ENCODE peak calls at places on chromosome 2, in ten cellular contexts. One of them, this sample, is unnamed.

GRCh38 chr2:240136671-240137292 is 677 bp upstream of the COPS9 start:
- DNase-seq in endodermal cell: peak
- DNase-seq in cardiac fibroblast: no peak
- DNase-seq in AG09309: no peak
- DNase-seq in GM23248: no peak
- DNase-seq in psoas muscle: no peak
- DNase-seq in heart left ventricle: no peak
- DNase-seq in body of pancreas: peak
- DNase-seq in fibroblast of mammary gland: no peak
- DNase-seq in choroid plexus epithelial cell: no peak
- DNase-seq in this sample: no peak

GRCh38 chr2:233037078-233037477 is 4.6 kb downstream of the NEU2 start:
- DNase-seq in heart left ventricle: no peak
- DNase-seq in body of pancreas: no peak
- DNase-seq in choroid plexus epithelial cell: peak
- DNase-seq in endodermal cell: no peak
- DNase-seq in AG09309: peak
- DNase-seq in GM23248: peak
- DNase-seq in fibroblast of mammary gland: peak
- DNase-seq in psoas muscle: no peak
- DNase-seq in cardiac fibroblast: peak
- DNase-seq in this sample: no peak

GRCh38 chr2:170253721-170254230 is 75.8 kb downstream of the MYO3B start:
- DNase-seq in fibroblast of mammary gland: no peak
- DNase-seq in cardiac fibroblast: no peak
- DNase-seq in heart left ventricle: no peak
- DNase-seq in psoas muscle: no peak
- DNase-seq in body of pancreas: no peak
- DNase-seq in AG09309: no peak
- DNase-seq in endodermal cell: peak
- DNase-seq in GM23248: no peak
- DNase-seq in choroid plexus epithelial cell: no peak
- DNase-seq in this sample: no peak

GRCh38 chr2:196369967-196370366 is 198.6 kb upstream of the STK17B start:
- DNase-seq in psoas muscle: no peak
- DNase-seq in heart left ventricle: no peak
- DNase-seq in choroid plexus epithelial cell: no peak
- DNase-seq in GM23248: no peak
- DNase-seq in endodermal cell: no peak
- DNase-seq in body of pancreas: no peak
- DNase-seq in fibroblast of mammary gland: no peak
- DNase-seq in cardiac fibroblast: no peak
- DNase-seq in AG09309: no peak
- DNase-seq in this sample: no peak

GRCh38 chr2:18219676-18220075 is 340.8 kb downstream of the RDH14 start:
- DNase-seq in cardiac fibroblast: peak
- DNase-seq in AG09309: no peak
- DNase-seq in heart left ventricle: no peak
- DNase-seq in body of pancreas: no peak
- DNase-seq in psoas muscle: no peak
- DNase-seq in fibroblast of mammary gland: peak
- DNase-seq in GM23248: peak
- DNase-seq in choroid plexus epithelial cell: peak
- DNase-seq in endodermal cell: no peak
- DNase-seq in this sample: no peak

GRCh38 chr2:80322337-80322920 is 17.9 kb upstream of the LRRTM1 start:
- DNase-seq in endodermal cell: peak
- DNase-seq in psoas muscle: no peak
- DNase-seq in body of pancreas: no peak
- DNase-seq in AG09309: no peak
- DNase-seq in heart left ventricle: no peak
- DNase-seq in cardiac fibroblast: no peak
- DNase-seq in GM23248: no peak
- DNase-seq in choroid plexus epithelial cell: no peak
- DNase-seq in fibroblast of mammary gland: no peak
- DNase-seq in this sample: no peak

GRCh38 chr2:186135697-186136096 is 350.4 kb upstream of the ZC3H15 start:
- DNase-seq in AG09309: peak
- DNase-seq in heart left ventricle: no peak
- DNase-seq in endodermal cell: no peak
- DNase-seq in fibroblast of mammary gland: peak
- DNase-seq in choroid plexus epithelial cell: peak
- DNase-seq in body of pancreas: no peak
- DNase-seq in psoas muscle: no peak
- DNase-seq in cardiac fibroblast: no peak
- DNase-seq in GM23248: peak
- DNase-seq in this sample: peak

GRCh38 chr2:98507940-98508689 is 63.5 kb downstream of the INPP4A start:
- DNase-seq in body of pancreas: no peak
- DNase-seq in choroid plexus epithelial cell: peak
- DNase-seq in GM23248: no peak
- DNase-seq in psoas muscle: peak
- DNase-seq in fibroblast of mammary gland: peak
- DNase-seq in heart left ventricle: peak
- DNase-seq in endodermal cell: no peak
- DNase-seq in AG09309: no peak
- DNase-seq in cardiac fibroblast: peak
- DNase-seq in this sample: no peak

GRCh38 chr2:75053484-75054112 is 95.2 kb downstream of the POLE4 start:
- DNase-seq in body of pancreas: peak
- DNase-seq in fibroblast of mammary gland: no peak
- DNase-seq in AG09309: no peak
- DNase-seq in cardiac fibroblast: peak
- DNase-seq in psoas muscle: no peak
- DNase-seq in choroid plexus epithelial cell: peak
- DNase-seq in endodermal cell: peak
- DNase-seq in heart left ventricle: no peak
- DNase-seq in GM23248: peak
- DNase-seq in this sample: no peak

GRCh38 chr2:217714268-217714643 is 288.5 kb downstream of the TNS1 start:
- DNase-seq in cardiac fibroblast: peak
- DNase-seq in fibroblast of mammary gland: no peak
- DNase-seq in psoas muscle: peak
- DNase-seq in AG09309: no peak
- DNase-seq in heart left ventricle: peak
- DNase-seq in choroid plexus epithelial cell: peak
- DNase-seq in endodermal cell: peak
- DNase-seq in body of pancreas: peak
- DNase-seq in GM23248: peak
- DNase-seq in this sample: no peak

GRCh38 chr2:37877457-37878315 is 47.4 kb upstream of the RMDN2 start:
- DNase-seq in GM23248: peak
- DNase-seq in psoas muscle: no peak
- DNase-seq in endodermal cell: no peak
- DNase-seq in cardiac fibroblast: peak
- DNase-seq in fibroblast of mammary gland: peak
- DNase-seq in heart left ventricle: no peak
- DNase-seq in AG09309: no peak
- DNase-seq in choroid plexus epithelial cell: peak
- DNase-seq in body of pancreas: no peak
- DNase-seq in this sample: no peak

GRCh38 chr2:182594286-182594685 is 121.8 kb upstream of the DNAJC10 start:
- DNase-seq in psoas muscle: no peak
- DNase-seq in endodermal cell: no peak
- DNase-seq in body of pancreas: no peak
- DNase-seq in fibroblast of mammary gland: peak
- DNase-seq in choroid plexus epithelial cell: peak
- DNase-seq in cardiac fibroblast: peak
- DNase-seq in GM23248: peak
- DNase-seq in heart left ventricle: no peak
- DNase-seq in AG09309: peak
- DNase-seq in this sample: peak

GRCh38 chr2:121860033-121860810 is 104.8 kb downstream of the TSN start:
- DNase-seq in fibroblast of mammary gland: peak
- DNase-seq in choroid plexus epithelial cell: peak
- DNase-seq in GM23248: peak
- DNase-seq in body of pancreas: no peak
- DNase-seq in endodermal cell: no peak
- DNase-seq in cardiac fibroblast: peak
- DNase-seq in psoas muscle: no peak
- DNase-seq in heart left ventricle: no peak
- DNase-seq in AG09309: peak
- DNase-seq in this sample: peak

GRCh38 chr2:78541451-78542267 is 483.8 kb upstream of the REG3G start:
- DNase-seq in endodermal cell: peak
- DNase-seq in choroid plexus epithelial cell: no peak
- DNase-seq in fibroblast of mammary gland: no peak
- DNase-seq in body of pancreas: no peak
- DNase-seq in AG09309: no peak
- DNase-seq in cardiac fibroblast: no peak
- DNase-seq in heart left ventricle: no peak
- DNase-seq in GM23248: no peak
- DNase-seq in psoas muscle: no peak
- DNase-seq in this sample: no peak

GRCh38 chr2:181586569-181587076 is 70.3 kb downstream of the CERKL start:
- DNase-seq in GM23248: no peak
- DNase-seq in choroid plexus epithelial cell: no peak
- DNase-seq in psoas muscle: no peak
- DNase-seq in endodermal cell: no peak
- DNase-seq in AG09309: no peak
- DNase-seq in body of pancreas: peak
- DNase-seq in cardiac fibroblast: no peak
- DNase-seq in fibroblast of mammary gland: no peak
- DNase-seq in heart left ventricle: no peak
- DNase-seq in this sample: no peak

GRCh38 chr2:62354771-62355550 is 151.0 kb downstream of the TMEM17 start:
- DNase-seq in heart left ventricle: no peak
- DNase-seq in cardiac fibroblast: no peak
- DNase-seq in GM23248: no peak
- DNase-seq in AG09309: no peak
- DNase-seq in psoas muscle: no peak
- DNase-seq in endodermal cell: peak
- DNase-seq in body of pancreas: no peak
- DNase-seq in fibroblast of mammary gland: peak
- DNase-seq in choroid plexus epithelial cell: no peak
- DNase-seq in this sample: no peak
- H3K4me3 ChIP-seq in heart left ventricle: no peak
- H3K4me3 ChIP-seq in cardiac fibroblast: no peak
- H3K4me3 ChIP-seq in GM23248: no peak
- H3K4me3 ChIP-seq in AG09309: no peak
- H3K4me3 ChIP-seq in psoas muscle: no peak
- H3K4me3 ChIP-seq in endodermal cell: no peak
- H3K4me3 ChIP-seq in body of pancreas: no peak
- H3K4me3 ChIP-seq in fibroblast of mammary gland: no peak
- H3K4me3 ChIP-seq in choroid plexus epithelial cell: no peak
- H3K4me3 ChIP-seq in this sample: no peak

DNA sequence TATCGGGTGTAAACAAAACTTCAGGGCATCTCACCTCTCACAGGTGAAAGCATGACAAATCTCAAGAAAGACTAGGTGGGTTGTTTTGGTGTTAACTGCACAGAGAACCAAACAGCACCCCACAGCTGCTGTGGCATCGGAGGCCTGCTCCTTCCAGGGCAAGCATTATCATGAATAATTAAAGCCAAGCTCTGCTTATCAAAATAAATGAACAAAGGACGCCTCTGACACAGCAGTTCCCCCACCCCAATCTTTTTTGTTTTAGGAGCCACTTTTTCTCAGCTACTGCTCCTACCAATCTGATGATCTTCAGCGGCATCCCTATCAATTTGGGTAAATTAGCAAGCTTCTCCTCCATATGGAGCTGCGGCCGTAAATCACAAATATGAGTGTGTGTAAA is 58.6 kb downstream of the KLF7 start:
- DNase-seq in endodermal cell: no peak
- DNase-seq in fibroblast of mammary gland: no peak
- DNase-seq in heart left ventricle: no peak
- DNase-seq in cardiac fibroblast: no peak
- DNase-seq in AG09309: no peak
- DNase-seq in psoas muscle: no peak
- DNase-seq in choroid plexus epithelial cell: no peak
- DNase-seq in body of pancreas: no peak
- DNase-seq in GM23248: no peak
- DNase-seq in this sample: no peak
- H3K4me3 ChIP-seq in endodermal cell: no peak
- H3K4me3 ChIP-seq in fibroblast of mammary gland: no peak
- H3K4me3 ChIP-seq in heart left ventricle: no peak
- H3K4me3 ChIP-seq in cardiac fibroblast: no peak
- H3K4me3 ChIP-seq in AG09309: no peak
- H3K4me3 ChIP-seq in psoas muscle: no peak
- H3K4me3 ChIP-seq in choroid plexus epithelial cell: no peak
- H3K4me3 ChIP-seq in body of pancreas: no peak
- H3K4me3 ChIP-seq in GM23248: no peak
- H3K4me3 ChIP-seq in this sample: no peak

DNA sequence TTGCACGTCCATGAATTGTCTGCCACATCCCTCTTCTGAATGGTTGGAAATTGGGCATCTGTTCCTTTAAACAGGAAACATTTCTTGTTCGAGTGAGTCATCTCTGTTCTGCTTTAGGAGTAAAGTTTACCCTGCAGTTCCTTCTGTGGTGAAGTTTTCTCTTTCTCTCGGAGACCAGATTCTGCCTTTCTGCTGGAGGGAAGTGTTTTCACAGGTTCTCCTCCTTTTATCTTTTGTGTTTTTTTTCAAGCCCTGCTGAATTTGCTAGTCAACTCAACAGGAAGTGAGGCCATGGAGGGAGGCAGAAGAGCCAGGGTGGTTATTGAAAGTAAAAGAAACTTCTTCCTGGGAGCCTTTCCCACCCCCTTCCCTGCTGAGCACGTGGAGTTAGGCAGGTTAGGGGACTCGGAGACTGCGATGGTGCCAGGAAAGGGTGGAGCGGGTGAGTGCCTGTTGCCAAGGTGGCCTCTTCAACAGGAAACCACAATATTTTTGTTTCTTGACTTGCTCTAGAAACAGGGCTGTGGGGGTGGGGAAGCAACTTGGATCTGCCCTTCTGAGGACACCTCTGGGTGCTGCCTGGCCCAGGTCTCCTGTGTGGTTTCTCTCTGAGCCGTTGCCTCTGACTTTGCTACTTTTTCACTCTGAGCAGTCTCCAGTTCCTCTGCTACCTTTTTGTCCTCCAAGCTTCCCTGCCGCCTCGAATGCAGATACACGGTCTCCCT is 2.2 kb upstream of the CASP8 start:
- DNase-seq in heart left ventricle: peak
- DNase-seq in psoas muscle: peak
- DNase-seq in cardiac fibroblast: peak
- DNase-seq in fibroblast of mammary gland: peak
- DNase-seq in endodermal cell: peak
- DNase-seq in GM23248: peak
- DNase-seq in AG09309: peak
- DNase-seq in choroid plexus epithelial cell: peak
- DNase-seq in body of pancreas: peak
- DNase-seq in this sample: peak
- H3K4me3 ChIP-seq in heart left ventricle: peak
- H3K4me3 ChIP-seq in psoas muscle: peak
- H3K4me3 ChIP-seq in cardiac fibroblast: peak
- H3K4me3 ChIP-seq in fibroblast of mammary gland: peak
- H3K4me3 ChIP-seq in endodermal cell: peak
- H3K4me3 ChIP-seq in GM23248: peak
- H3K4me3 ChIP-seq in AG09309: peak
- H3K4me3 ChIP-seq in choroid plexus epithelial cell: peak
- H3K4me3 ChIP-seq in body of pancreas: peak
- H3K4me3 ChIP-seq in this sample: peak

DNA sequence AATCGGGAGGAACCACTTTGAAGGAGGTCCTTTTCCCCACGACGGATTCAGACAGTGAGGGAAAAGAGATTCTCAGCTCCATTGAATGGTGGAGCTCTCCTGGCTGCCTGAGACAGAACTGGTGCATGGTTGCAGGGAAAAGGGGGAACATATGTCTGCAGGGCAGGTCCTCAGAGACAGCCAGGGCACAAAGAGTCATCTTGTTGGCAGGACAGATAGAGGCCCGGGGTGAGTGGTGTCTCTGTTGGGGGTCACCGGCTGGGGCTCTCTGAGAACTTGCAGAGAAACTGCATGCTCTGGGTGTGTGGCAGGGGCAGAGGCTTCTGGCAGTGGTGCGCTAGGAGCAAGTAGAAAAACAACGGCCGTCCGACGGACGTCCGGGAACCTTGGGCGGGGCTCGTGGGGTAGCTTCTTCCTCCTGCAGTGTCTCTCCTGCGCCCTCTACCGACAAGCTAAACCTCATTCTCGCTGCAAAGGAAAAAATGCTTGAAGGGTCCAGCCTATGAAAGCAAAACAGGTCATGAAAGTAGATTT is 94.3 kb downstream of the CDCA7 start:
- DNase-seq in cardiac fibroblast: peak
- DNase-seq in GM23248: peak
- DNase-seq in choroid plexus epithelial cell: peak
- DNase-seq in endodermal cell: peak
- DNase-seq in body of pancreas: peak
- DNase-seq in psoas muscle: peak
- DNase-seq in heart left ventricle: peak
- DNase-seq in fibroblast of mammary gland: peak
- DNase-seq in AG09309: peak
- DNase-seq in this sample: peak
- H3K4me3 ChIP-seq in cardiac fibroblast: peak
- H3K4me3 ChIP-seq in GM23248: peak
- H3K4me3 ChIP-seq in choroid plexus epithelial cell: peak
- H3K4me3 ChIP-seq in endodermal cell: peak
- H3K4me3 ChIP-seq in body of pancreas: no peak
- H3K4me3 ChIP-seq in psoas muscle: peak
- H3K4me3 ChIP-seq in heart left ventricle: peak
- H3K4me3 ChIP-seq in fibroblast of mammary gland: peak
- H3K4me3 ChIP-seq in AG09309: peak
- H3K4me3 ChIP-seq in this sample: peak